ENCODE peak calls at places on chromosomes 16 and 17, in seven cellular contexts. D is transverse colon, L is left cardiac atrium, W is NCI-H1105, C is suprapubic skin, E is neuronal stem cell, K is kidney tubule cell. X is an unnamed sample.

GRCh38 chr17:12041316-12041715 is 20.6 kb downstream of the MAP2K4 start:
- DNase-seq in W (no peak), D (no peak), C (no peak), L (no peak), K (peak), E (no peak), X (peak)

GRCh38 chr16:83734136-83734535 is 73.6 kb upstream of the HSBP1 start:
- DNase-seq in L (no peak), W (no peak), C (peak), E (no peak), D (no peak), K (no peak), X (no peak)

GRCh38 chr17:39462644-39463375 is 1.5 kb downstream of the CDK12 start:
- DNase-seq in L (no peak), E (no peak), W (no peak), C (peak), K (peak), D (peak), X (no peak)

GRCh38 chr17:64315032-64315490 is 52.0 kb upstream of the TEX2 start:
- DNase-seq in E (no peak), K (no peak), L (peak), C (peak), W (no peak), D (peak), X (peak)

GRCh38 chr16:81333356-81333755 is 18.6 kb downstream of the GAN start:
- DNase-seq in D (no peak), W (no peak), L (no peak), E (no peak), C (no peak), K (no peak), X (no peak)

GRCh38 chr17:73667184-73667959 is 23.1 kb upstream of the SDK2 start:
- DNase-seq in L (no peak), D (no peak), E (no peak), K (peak), C (no peak), W (no peak), X (no peak)

GRCh38 chr16:23384878-23385277 is 68.1 kb downstream of the COG7 start:
- DNase-seq in K (no peak), W (no peak), D (no peak), E (no peak), C (no peak), L (no peak), X (no peak)

GRCh38 chr17:65901394-65901793 is 290.5 kb downstream of the CEP112 start:
- DNase-seq in C (no peak), L (no peak), E (no peak), K (no peak), W (no peak), D (no peak), X (no peak)

GRCh38 chr17:55273579-55274370 is 9.0 kb downstream of the HLF start:
- DNase-seq in D (peak), E (no peak), C (no peak), L (peak), W (no peak), K (peak), X (peak)

GRCh38 chr17:37671813-37672544 is 28.7 kb upstream of the DDX52 start:
- DNase-seq in W (no peak), L (no peak), D (no peak), E (no peak), K (peak), C (no peak), X (peak)

X was measured in AG10803.